ENCODE peak calls at places on chromosomes 13 and 19, in nine cellular contexts. K, Z, Q, G, J, B, O, A and F are unnamed samples.

GRCh38 chr13:112744306-112745021 is 54.6 kb downstream of the ATP11A start:
- DNase-seq in Q (peak), J (no peak), B (no peak), Z (no peak), G (no peak), A (no peak), K (no peak), O (no peak), F (no peak)

GRCh38 chr19:55640043-55640576 is 692 bp upstream of the ZNF580 start:
- DNase-seq in O (peak), Q (peak), B (peak), J (peak), Z (no peak), K (no peak), A (peak), G (peak), F (no peak)

GRCh38 chr19:44869728-44870470 is 21.2 kb upstream of the TOMM40 start:
- DNase-seq in Q (no peak), B (no peak), J (no peak), O (peak), Z (no peak), A (no peak), K (no peak), G (peak), F (no peak)

GRCh38 chr13:56735537-56735942 is 405.2 kb upstream of the PRR20A start:
- DNase-seq in G (no peak), B (peak), J (no peak), O (no peak), Q (no peak), Z (no peak), A (no peak), K (no peak), F (peak)

GRCh38 chr19:7670150-7670784 is 1.4 kb downstream of the RETN start:
- DNase-seq in B (peak), J (no peak), G (no peak), K (no peak), Q (peak), A (no peak), Z (no peak), O (no peak), F (peak)

GRCh38 chr13:20193924-20194631 is 1.3 kb upstream of the GJB2 start:
- DNase-seq in J (no peak), O (no peak), Z (no peak), Q (no peak), K (no peak), A (no peak), B (peak), G (no peak), F (no peak)

GRCh38 chr19:3304871-3305423 is 61.4 kb upstream of the NFIC start:
- DNase-seq in G (peak), J (peak), Q (peak), K (peak), A (peak), O (peak), Z (peak), B (peak), F (peak)

GRCh38 chr13:102930566-102930965 is 84.7 kb downstream of the ERCC5 start:
- DNase-seq in Q (no peak), K (no peak), O (no peak), A (no peak), B (no peak), J (no peak), G (no peak), Z (no peak), F (no peak)

GRCh38 chr13:89721216-89721615 is 1626.3 kb upstream of the MIR17HG start:
- DNase-seq in G (no peak), J (no peak), A (no peak), O (no peak), Z (no peak), Q (no peak), B (no peak), K (no peak), F (no peak)

GRCh38 chr19:14735915-14736314 is 42.4 kb downstream of the ADGRE2 start:
- DNase-seq in Q (no peak), G (no peak), K (no peak), Z (no peak), A (no peak), B (no peak), J (no peak), O (no peak), F (no peak)

GRCh38 chr19:36136975-36137686 is 2.7 kb upstream of the CAPNS1 start:
- DNase-seq in K (no peak), O (peak), G (peak), J (no peak), B (no peak), Q (no peak), Z (peak), A (no peak), F (peak)

GRCh38 chr19:51192689-51193088 is 32.2 kb upstream of the CD33 start:
- DNase-seq in A (no peak), Z (no peak), J (no peak), O (no peak), Q (no peak), G (no peak), K (no peak), B (no peak), F (no peak)

GRCh38 chr19:14023404-14024235 is 4.3 kb upstream of the RLN3 start:
- DNase-seq in K (no peak), O (no peak), Z (peak), Q (no peak), J (no peak), B (peak), A (no peak), G (peak), F (peak)

GRCh38 chr19:33394723-33395560 is 21.4 kb downstream of the CEBPG start:
- DNase-seq in A (no peak), B (no peak), G (no peak), Z (no peak), O (peak), J (no peak), K (no peak), Q (no peak), F (no peak)

GRCh38 chr19:56106397-56106849 is 14.7 kb downstream of the ZNF787 start:
- DNase-seq in B (no peak), A (no peak), K (no peak), O (no peak), J (no peak), G (no peak), Z (peak), Q (no peak), F (no peak)

GRCh38 chr19:17450264-17451075 is 2.0 kb upstream of the TMEM221 start:
- DNase-seq in O (peak), Q (no peak), K (no peak), J (no peak), B (no peak), G (no peak), Z (peak), A (peak), F (no peak)

GRCh38 chr13:99982741-99983400 is 1.3 kb downstream of the ZIC2 start:
- DNase-seq in O (no peak), K (no peak), Z (no peak), J (no peak), B (peak), G (no peak), A (no peak), Q (no peak), F (no peak)

GRCh38 chr19:9935409-9936062 is 779 bp downstream of the OLFM2 start:
- DNase-seq in Q (no peak), B (peak), Z (no peak), K (no peak), J (no peak), G (no peak), A (no peak), O (no peak), F (no peak)

GRCh38 chr13:30479154-30479553 is 13.4 kb upstream of the HMGB1 start:
- DNase-seq in Q (no peak), G (no peak), B (no peak), Z (no peak), K (no peak), A (no peak), J (no peak), O (no peak), F (no peak)

GRCh38 chr19:14413765-14414171 is 5.4 kb downstream of the DDX39A start:
- DNase-seq in K (no peak), O (peak), A (no peak), Q (no peak), G (no peak), J (no peak), B (no peak), Z (no peak), F (no peak)

GRCh38 chr19:17616686-17616960 is 61.2 kb downstream of the COLGALT1 start:
- DNase-seq in B (no peak), G (no peak), J (no peak), A (no peak), O (no peak), K (no peak), Z (no peak), Q (no peak), F (no peak)